ENCODE peak calls at places on chromosome 2, in ten cellular contexts. N is colonic mucosa, T is lower lobe of right lung, L is cardiac muscle cell, V is spleen, P is neural progenitor cell, M is psoas muscle, S is HFF-Myc, X is tibial nerve, Z is AG09309. W is an unnamed sample.

GRCh38 chr2:120379916-120380893 is 34.3 kb downstream of the INHBB start:
- DNase-seq in L (no peak), N (no peak), P (no peak), M (peak), T (no peak), Z (no peak), S (no peak), X (no peak), V (no peak), W (no peak)

GRCh38 chr2:182393361-182393760 is 33.5 kb downstream of the PDE1A start:
- DNase-seq in L (no peak), Z (no peak), T (no peak), X (no peak), P (no peak), S (no peak), N (no peak), M (no peak), V (no peak), W (no peak)

GRCh38 chr2:150484461-150484931 is 3.0 kb downstream of the RND3 start:
- DNase-seq in V (no peak), X (no peak), Z (no peak), L (no peak), M (no peak), T (no peak), P (peak), N (no peak), S (no peak), W (no peak)

GRCh38 chr2:194155406-194155805 is 1501.6 kb upstream of the SLC39A10 start:
- DNase-seq in T (no peak), P (no peak), V (no peak), Z (no peak), M (no peak), N (no peak), X (no peak), L (no peak), S (no peak), W (no peak)

GRCh38 chr2:37631698-37632097 is 39.7 kb downstream of the CDC42EP3 start:
- DNase-seq in S (no peak), M (no peak), P (no peak), X (no peak), N (no peak), T (no peak), V (no peak), L (no peak), Z (no peak), W (no peak)

GRCh38 chr2:176895158-176895557 is 317.4 kb upstream of the HNRNPA3 start:
- DNase-seq in S (no peak), M (no peak), P (no peak), N (no peak), Z (no peak), X (no peak), T (no peak), V (no peak), L (no peak), W (no peak)

GRCh38 chr2:235734700-235735205 is 240.9 kb downstream of the AGAP1 start:
- DNase-seq in V (no peak), P (no peak), N (no peak), M (peak), S (no peak), Z (no peak), T (no peak), L (no peak), X (no peak), W (no peak)

GRCh38 chr2:223674998-223675609 is 72.9 kb upstream of the SCG2 start:
- DNase-seq in N (no peak), L (no peak), X (peak), S (no peak), T (no peak), V (no peak), P (peak), Z (no peak), M (no peak), W (no peak)

GRCh38 chr2:5589183-5589582 is 103.0 kb upstream of the SOX11 start:
- DNase-seq in V (no peak), P (no peak), L (no peak), T (no peak), Z (no peak), X (no peak), M (no peak), N (no peak), S (no peak), W (no peak)

GRCh38 chr2:210445116-210445707 is 31.3 kb downstream of the LANCL1 start:
- DNase-seq in X (no peak), Z (no peak), V (no peak), T (no peak), L (peak), P (peak), M (no peak), N (no peak), S (peak), W (no peak)

GRCh38 chr2:239660390-239661228 is 259.8 kb upstream of the HDAC4 start:
- DNase-seq in Z (no peak), N (no peak), M (no peak), X (no peak), S (no peak), L (no peak), P (no peak), V (no peak), T (no peak), W (no peak)

GRCh38 chr2:237035781-237036352 is 49.8 kb upstream of the COPS8 start:
- DNase-seq in P (no peak), S (no peak), X (no peak), V (no peak), Z (no peak), N (no peak), L (no peak), M (no peak), T (no peak), W (no peak)

GRCh38 chr2:171763602-171764001 is 76.3 kb downstream of the DYNC1I2 start:
- DNase-seq in X (no peak), S (no peak), V (no peak), Z (no peak), P (no peak), L (no peak), T (no peak), M (no peak), N (no peak), W (no peak)

GRCh38 chr2:240551809-240552208 is 6.0 kb downstream of the ANKMY1 start:
- DNase-seq in M (no peak), N (no peak), V (no peak), L (no peak), S (no peak), Z (no peak), X (no peak), P (no peak), T (no peak), W (no peak)

GRCh38 chr2:232235716-232236115 is 142.8 kb upstream of the ALPP start:
- DNase-seq in L (peak), V (no peak), N (peak), Z (no peak), M (no peak), T (no peak), X (no peak), S (no peak), P (peak), W (no peak)

GRCh38 chr2:102122115-102122514 is 20.4 kb upstream of the IL1R1 start:
- DNase-seq in X (no peak), T (no peak), L (no peak), P (no peak), Z (peak), M (no peak), V (no peak), N (no peak), S (no peak), W (no peak)

GRCh38 chr2:117087565-117088291 is 726.8 kb upstream of the DDX18 start:
- DNase-seq in Z (no peak), X (no peak), M (no peak), L (no peak), N (no peak), V (no peak), P (peak), T (no peak), S (no peak), W (no peak)

GRCh38 chr2:147030966-147031760 is 813.7 kb upstream of the ACVR2A start:
- DNase-seq in T (no peak), S (no peak), N (no peak), X (no peak), Z (no peak), P (no peak), V (no peak), L (peak), M (no peak), W (no peak)

GRCh38 chr2:86221066-86221684 is 21.9 kb downstream of the MRPL35 start:
- DNase-seq in L (peak), M (no peak), V (no peak), X (no peak), T (no peak), S (no peak), P (peak), N (peak), Z (no peak), W (no peak)

GRCh38 chr2:216792222-216793001 is 67.5 kb downstream of the TNP1 start:
- DNase-seq in N (peak), M (peak), L (peak), V (no peak), Z (peak), T (peak), P (peak), X (peak), S (no peak), W (no peak)

GRCh38 chr2:212727751-212728150 is 189.1 kb upstream of the ERBB4 start:
- DNase-seq in X (no peak), V (no peak), N (no peak), L (no peak), M (no peak), T (no peak), Z (no peak), P (no peak), S (no peak), W (no peak)

GRCh38 chr2:120815292-120815691 is 79.6 kb downstream of the GLI2 start:
- DNase-seq in L (no peak), P (no peak), M (peak), S (no peak), V (peak), N (no peak), T (peak), X (no peak), Z (no peak), W (no peak)

GRCh38 chr2:187875836-187876235 is 321.6 kb upstream of the TFPI start:
- DNase-seq in V (no peak), Z (no peak), L (no peak), P (no peak), T (no peak), X (no peak), M (no peak), S (no peak), N (no peak), W (no peak)

GRCh38 chr2:152974146-152974545 is 255.7 kb downstream of the ARL6IP6 start:
- DNase-seq in P (no peak), X (no peak), Z (no peak), V (no peak), L (no peak), S (no peak), M (no peak), N (no peak), T (no peak), W (no peak)

GRCh38 chr2:173869830-173870229 is 95.3 kb downstream of the SP3 start:
- DNase-seq in S (peak), Z (no peak), T (no peak), V (no peak), L (no peak), X (no peak), P (no peak), N (no peak), M (no peak), W (no peak)

GRCh38 chr2:111100087-111100764 is 20.5 kb upstream of the BCL2L11 start:
- DNase-seq in X (no peak), Z (no peak), V (no peak), T (no peak), L (no peak), M (no peak), P (no peak), S (no peak), N (no peak), W (no peak)

GRCh38 chr2:146661494-146662096 is 1183.2 kb upstream of the ACVR2A start:
- DNase-seq in V (no peak), Z (peak), X (no peak), T (no peak), S (peak), M (no peak), N (no peak), P (peak), L (peak), W (no peak)

GRCh38 chr2:95030496-95030895 is 5.0 kb downstream of the MAL start:
- DNase-seq in Z (no peak), S (no peak), V (no peak), T (no peak), X (no peak), N (no peak), L (no peak), P (no peak), M (peak), W (no peak)

DNA sequence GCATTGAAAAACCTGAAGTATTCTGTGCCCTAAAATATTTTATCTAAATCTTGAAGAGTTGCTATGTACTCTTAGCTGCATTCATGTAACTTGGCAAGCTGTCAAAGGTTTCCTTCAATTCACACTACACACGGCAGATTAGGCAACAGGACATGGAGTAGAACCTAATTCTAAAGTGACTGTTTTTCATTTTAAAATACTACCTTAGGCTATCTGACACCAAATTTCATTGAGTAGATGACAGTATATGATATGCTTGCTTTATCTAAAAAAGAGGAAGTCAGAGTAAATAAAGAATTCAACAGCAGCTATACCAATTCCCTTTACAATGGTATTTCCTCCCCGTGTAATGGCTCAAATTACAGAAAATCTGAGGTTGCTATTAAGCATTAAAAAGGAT is 45.4 kb downstream of the EXOC6B start:
- DNase-seq in N (no peak), M (no peak), L (peak), T (no peak), V (no peak), X (no peak), Z (no peak), S (peak), P (no peak), W (no peak)
- H3K4me3 ChIP-seq in N (no peak), M (no peak), L (no peak), T (no peak), V (no peak), X (no peak), Z (no peak), S (no peak), P (no peak), W (no peak)

DNA sequence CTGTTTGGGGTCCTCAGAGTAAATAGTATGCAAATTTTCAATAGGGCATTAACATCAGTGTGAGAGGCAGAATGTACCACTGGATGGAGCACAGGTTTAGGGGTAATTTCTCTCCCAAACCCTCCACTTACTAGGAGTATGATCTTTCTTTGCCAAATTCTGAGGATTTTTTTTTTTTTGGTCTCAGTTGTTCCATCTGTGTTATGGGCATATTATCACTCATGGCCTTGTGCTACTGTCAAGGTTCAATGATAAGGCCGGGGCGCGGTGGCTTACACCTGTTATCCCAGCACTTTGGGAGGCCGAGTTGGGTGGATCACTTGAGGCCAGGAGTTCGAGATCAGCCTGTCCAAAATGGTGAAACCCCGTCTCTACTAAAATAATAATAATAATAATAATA is 30.2 kb upstream of the ZEB2 start:
- DNase-seq in L (no peak), P (no peak), M (no peak), T (no peak), N (no peak), V (no peak), Z (no peak), S (no peak), X (no peak), W (no peak)
- TF ChIP-seq CTCF in L (no peak), P (no peak), M (no peak), T (no peak), N (no peak), V (no peak), Z (no peak), S (no peak), X (no peak), W (no peak)

GRCh38 chr2:158486150-158486969 is 29.6 kb downstream of the PKP4 start:
- DNase-seq in T (no peak), M (no peak), Z (no peak), S (no peak), L (no peak), N (no peak), X (no peak), V (no peak), P (no peak), W (no peak)
- H3K4me3 ChIP-seq in T (no peak), M (no peak), Z (no peak), S (no peak), L (no peak), N (no peak), X (no peak), V (no peak), P (no peak), W (no peak)

DNA sequence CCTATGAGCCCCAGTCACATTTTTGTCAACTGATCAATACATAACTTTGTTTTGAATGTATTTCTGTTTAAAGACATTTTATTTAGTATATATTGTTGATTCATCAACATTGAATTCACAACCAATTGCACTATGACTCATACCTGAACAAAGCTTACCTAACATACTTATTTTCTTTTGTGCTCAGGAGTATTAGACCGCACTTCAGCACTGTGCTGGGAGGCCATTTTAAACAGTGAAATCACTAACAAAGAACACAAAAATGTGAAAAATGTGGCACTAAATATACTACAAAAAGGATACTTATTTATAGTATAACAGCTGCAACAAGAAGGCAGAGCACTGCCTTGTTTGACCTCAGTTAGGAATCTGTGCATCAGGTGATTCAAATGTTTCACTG is 12.4 kb upstream of the IFIH1 start:
- DNase-seq in T (no peak), V (no peak), Z (no peak), X (no peak), N (no peak), L (no peak), S (no peak), M (no peak), P (no peak), W (no peak)
- TF ChIP-seq CTCF in T (no peak), V (no peak), Z (no peak), X (no peak), N (no peak), L (no peak), S (no peak), M (no peak), P (no peak), W (no peak)

DNA sequence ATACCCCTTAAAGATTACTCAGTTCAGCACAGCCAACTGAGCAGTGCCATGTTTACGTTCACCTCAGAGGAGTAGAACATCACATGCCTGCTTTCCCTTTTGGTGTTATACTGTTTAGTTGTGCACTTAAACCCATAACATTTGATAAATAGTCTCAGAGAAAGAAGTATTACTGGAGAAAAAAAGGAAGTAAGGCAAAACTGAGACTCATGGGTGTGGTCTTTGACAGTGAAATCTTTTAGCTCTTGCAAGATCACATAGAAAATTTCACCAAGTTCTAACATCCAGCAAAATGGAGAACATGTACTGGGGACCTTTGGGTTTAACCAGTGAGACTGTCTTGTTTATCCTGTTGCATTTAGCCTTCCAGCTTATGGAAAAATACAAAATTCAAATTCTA is 5.6 kb downstream of the TANK start:
- DNase-seq in N (no peak), P (no peak), S (no peak), T (no peak), L (no peak), X (no peak), M (no peak), V (no peak), Z (no peak), W (no peak)
- H3K4me3 ChIP-seq in N (no peak), P (no peak), S (no peak), T (no peak), L (no peak), X (no peak), M (no peak), V (no peak), Z (no peak), W (no peak)

W was measured in upper lobe of right lung.